ENCODE peak calls at places on chromosomes 1 and 21, in eight cellular contexts. Z is NCI-H1092, F is aorta, B is T-helper 2 cell, T is caudate nucleus, E is A172, L is nephron progenitor cell, A is ACHN. R is an unnamed sample.

GRCh38 chr1:28437924-28438699 is 67.7 kb upstream of the RCC1 start:
- DNase-seq in Z (no peak), F (peak), B (no peak), T (peak), E (peak), L (peak), A (peak), R (no peak)

GRCh38 chr1:187621961-187622360 is 793.2 kb downstream of the PLA2G4A start:
- DNase-seq in Z (no peak), F (no peak), B (no peak), T (no peak), E (peak), L (no peak), A (no peak), R (no peak)

GRCh38 chr1:185533596-185533995 is 200.6 kb upstream of the HMCN1 start:
- DNase-seq in Z (no peak), F (no peak), B (no peak), T (no peak), E (no peak), L (no peak), A (no peak), R (no peak)

GRCh38 chr1:94299627-94300552 is 62.5 kb upstream of the ARHGAP29 start:
- DNase-seq in Z (no peak), F (no peak), B (no peak), T (no peak), E (peak), L (no peak), A (peak), R (no peak)

GRCh38 chr21:34936874-34937563 is 112.1 kb downstream of the RUNX1 start:
- DNase-seq in Z (no peak), F (no peak), B (no peak), T (no peak), E (no peak), L (no peak), A (no peak), R (no peak)

GRCh38 chr1:27574001-27574781 is 29.8 kb downstream of the AHDC1 start:
- DNase-seq in Z (no peak), F (no peak), B (no peak), T (no peak), E (no peak), L (no peak), A (no peak), R (no peak)

GRCh38 chr1:78651247-78651646 is 1.6 kb downstream of the IFI44 start:
- DNase-seq in Z (no peak), F (no peak), B (no peak), T (no peak), E (peak), L (no peak), A (no peak), R (no peak)

GRCh38 chr1:116002781-116003455 is 26.6 kb downstream of the SLC22A15 start:
- DNase-seq in Z (no peak), F (no peak), B (no peak), T (peak), E (no peak), L (no peak), A (no peak), R (no peak)